ENCODE peak calls at places on chromosome 7, in six cellular contexts. T is spleen, J is Panc1, S is transverse colon, A is breast epithelium, V is GM23338. N is an unnamed sample.

GRCh38 chr7:106599343-106599698 is 61.6 kb downstream of the CCDC71L start:
- DNase-seq in T (no peak), J (no peak), S (peak; percentile 15), A (no peak), V (no peak), N (no peak)

GRCh38 chr7:123871998-123872867 is 27.3 kb downstream of the HYAL4 start:
- DNase-seq in T (peak; percentile 64), J (peak; percentile 55), S (peak; percentile 33), A (no peak), V (peak; percentile 80), N (no peak)

GRCh38 chr7:27714831-27715444 is 25.0 kb upstream of the TAX1BP1 start:
- DNase-seq in T (no peak), J (no peak), S (no peak), A (no peak), V (no peak), N (no peak)

GRCh38 chr7:11573128-11573527 is 258.9 kb downstream of the THSD7A start:
- DNase-seq in T (no peak), J (no peak), S (no peak), A (no peak), V (no peak), N (no peak)

GRCh38 chr7:157550300-157551275 is 213.8 kb downstream of the DNAJB6 start:
- DNase-seq in T (peak; percentile 68), J (no peak), S (no peak), A (peak; percentile 22), V (no peak), N (no peak)

GRCh38 chr7:149856583-149856982 is 17.2 kb upstream of the ATP6V0E2 start:
- DNase-seq in T (no peak), J (no peak), S (no peak), A (no peak), V (no peak), N (no peak)

GRCh38 chr7:30564243-30564892 is 30.3 kb upstream of the GARS1 start:
- DNase-seq in T (peak; percentile 88), J (peak; percentile 76), S (peak; percentile 84), A (peak; percentile 83), V (peak; percentile 94), N (peak; percentile 78)

GRCh38 chr7:150945853-150946825 is 32.0 kb downstream of the KCNH2 start:
- DNase-seq in T (peak; percentile 71), J (no peak), S (peak; percentile 51), A (peak; percentile 51), V (no peak), N (peak; percentile 58)

GRCh38 chr7:82234457-82235049 is 209.0 kb downstream of the CACNA2D1 start:
- DNase-seq in T (no peak), J (peak; percentile 20), S (no peak), A (no peak), V (peak; percentile 74), N (no peak)

GRCh38 chr7:93055543-93056107 is 62.2 kb downstream of the SAMD9 start:
- DNase-seq in T (no peak), J (peak; percentile 22), S (no peak), A (no peak), V (peak; percentile 66), N (no peak)

GRCh38 chr7:111438369-111439289 is 123.7 kb downstream of the IMMP2L start:
- DNase-seq in T (no peak), J (no peak), S (no peak), A (no peak), V (no peak), N (no peak)

GRCh38 chr7:150383710-150384397 is 4.7 kb downstream of the ZNF775 start:
- DNase-seq in T (no peak), J (no peak), S (peak; percentile 87), A (no peak), V (peak; percentile 97), N (peak; percentile 74)

GRCh38 chr7:132203021-132203420 is 373.2 kb downstream of the PLXNA4 start:
- DNase-seq in T (no peak), J (no peak), S (no peak), A (no peak), V (no peak), N (no peak)

GRCh38 chr7:156049366-156049765 is 237.1 kb upstream of the SHH start:
- DNase-seq in T (no peak), J (no peak), S (no peak), A (no peak), V (no peak), N (peak; percentile 37)

GRCh38 chr7:20407585-20408466 is 77.1 kb downstream of the ITGB8 start:
- DNase-seq in T (no peak), J (no peak), S (no peak), A (no peak), V (no peak), N (no peak)

GRCh38 chr7:89837515-89837914 is 316.8 kb upstream of the STEAP1 start:
- DNase-seq in T (no peak), J (no peak), S (no peak), A (no peak), V (no peak), N (no peak)

GRCh38 chr7:171364-171904 is 20.9 kb upstream of the FAM20C start:
- DNase-seq in T (no peak), J (no peak), S (no peak), A (no peak), V (peak; percentile 37), N (peak; percentile 76)

DNA sequence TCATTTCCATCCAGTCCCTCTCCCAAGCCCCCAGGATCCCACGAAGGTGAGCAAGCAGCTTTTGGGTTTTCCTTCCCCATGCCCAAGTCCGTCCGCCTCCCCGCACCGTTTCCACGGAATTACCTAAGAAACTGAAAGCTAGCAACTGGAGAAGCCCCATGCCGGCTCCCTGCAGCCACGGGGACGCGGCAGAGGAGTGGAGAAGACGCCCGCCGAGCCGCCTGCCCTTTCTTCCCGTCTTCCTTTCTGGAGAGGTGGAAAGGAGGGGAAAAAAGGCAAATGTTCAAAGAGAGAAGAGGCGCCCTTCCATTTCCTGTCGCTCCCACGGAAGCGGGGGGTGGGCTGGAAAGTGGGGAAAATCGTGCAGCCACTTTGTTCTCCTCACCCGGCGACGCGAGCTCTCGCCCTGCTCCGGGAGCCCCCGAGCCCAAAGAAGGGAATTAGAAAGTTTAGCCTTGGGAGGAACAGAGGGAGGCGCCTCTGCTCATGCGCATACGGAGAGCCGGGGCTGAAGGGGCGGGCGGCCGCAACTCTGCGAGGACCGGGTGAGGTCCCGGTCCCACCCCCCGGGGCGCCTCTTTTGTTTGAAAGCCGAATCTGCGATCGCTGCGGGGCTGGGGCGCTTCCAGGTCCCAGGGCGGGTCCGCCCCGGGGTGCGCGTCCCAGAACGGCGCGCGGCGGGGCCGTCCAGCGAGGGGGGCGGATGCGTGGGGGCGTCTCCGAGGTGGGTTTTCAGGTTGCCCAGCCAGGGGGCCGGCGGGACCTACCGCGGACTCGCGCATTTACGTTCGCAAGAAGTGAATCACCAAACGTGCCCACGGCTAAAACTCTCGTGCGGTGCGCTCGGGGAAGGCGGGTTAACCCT is at the start of gene LAMB1:
- DNase-seq in T (peak; percentile 72), J (no peak), S (peak; percentile 80), A (no peak), V (peak; percentile 87), N (peak; percentile 90)
- TF ChIP-seq POLR2AphosphoS5 in T (peak; percentile 74), J (peak; percentile 85), S (peak; percentile 58), A (peak; percentile 50), V (peak; percentile 58), N (peak; percentile 27)

GRCh38 chr7:2738110-2738509 is 50.1 kb downstream of the AMZ1 start:
- DNase-seq in T (peak; percentile 70), J (no peak), S (peak; percentile 41), A (no peak), V (no peak), N (no peak)
- TF ChIP-seq POLR2AphosphoS5 in T (no peak), J (no peak), S (peak; percentile 35), A (no peak), V (no peak), N (peak; percentile 27)

GRCh38 chr7:43834463-43835251 is 34.7 kb downstream of the MRPS24 start:
- DNase-seq in T (no peak), J (no peak), S (no peak), A (no peak), V (no peak), N (no peak)
- TF ChIP-seq POLR2AphosphoS5 in T (no peak), J (no peak), S (no peak), A (no peak), V (no peak), N (no peak)

GRCh38 chr7:73718905-73719805 is at the start of gene STX1A:
- DNase-seq in T (peak; percentile 93), J (no peak), S (peak; percentile 76), A (no peak), V (peak; percentile 82), N (peak; percentile 67)
- TF ChIP-seq POLR2AphosphoS5 in T (no peak), J (peak; percentile 66), S (no peak), A (no peak), V (peak; percentile 43), N (no peak)

GRCh38 chr7:25949672-25950487 is 202.1 kb upstream of the NFE2L3 start:
- DNase-seq in T (no peak), J (no peak), S (peak; percentile 65), A (no peak), V (peak; percentile 62), N (peak; percentile 76)

GRCh38 chr7:25952277-25953057 is 199.5 kb upstream of the NFE2L3 start:
- DNase-seq in T (no peak), J (no peak), S (no peak), A (no peak), V (peak; percentile 37), N (peak; percentile 31)

GRCh38 chr7:25950488-25951413 is 201.2 kb upstream of the NFE2L3 start:
- DNase-seq in T (peak; percentile 95), J (no peak), S (peak; percentile 96), A (peak; percentile 94), V (peak; percentile 97), N (peak; percentile 96)

GRCh38 chr7:25953859-25954258 is 198.1 kb upstream of the NFE2L3 start:
- DNase-seq in T (no peak), J (no peak), S (no peak), A (no peak), V (no peak), N (no peak)

GRCh38 chr7:25951414-25952276 is 200.4 kb upstream of the NFE2L3 start:
- DNase-seq in T (no peak), J (no peak), S (no peak), A (no peak), V (peak; percentile 44), N (no peak)
- TF ChIP-seq POLR2AphosphoS5 in T (peak; percentile 76), J (no peak), S (peak; percentile 96), A (peak; percentile 40), V (peak; percentile 70), N (peak; percentile 63)

DNA sequence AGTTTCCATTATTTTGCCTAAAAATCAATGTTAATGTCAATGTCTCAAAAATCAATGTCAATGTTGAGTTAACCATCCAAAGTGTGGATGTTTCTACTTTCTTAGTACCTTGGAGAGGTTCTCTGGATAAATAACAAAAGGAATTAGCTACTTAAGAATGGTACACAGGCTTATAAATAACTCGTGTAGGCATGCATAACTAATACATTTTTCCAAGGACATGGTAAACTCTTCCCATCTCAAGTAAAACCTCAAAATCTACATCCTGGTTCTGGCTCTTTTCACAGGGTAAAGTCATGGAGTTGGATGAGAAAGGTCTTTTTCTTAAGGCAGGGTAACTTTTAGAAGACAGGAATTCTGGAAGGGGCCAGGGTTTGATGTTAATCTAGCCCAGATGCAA is 59.9 kb downstream of the CAV1 start:
- DNase-seq in T (no peak), J (no peak), S (no peak), A (no peak), V (no peak), N (no peak)
- TF ChIP-seq POLR2AphosphoS5 in T (no peak), J (no peak), S (no peak), A (no peak), V (no peak), N (no peak)

DNA sequence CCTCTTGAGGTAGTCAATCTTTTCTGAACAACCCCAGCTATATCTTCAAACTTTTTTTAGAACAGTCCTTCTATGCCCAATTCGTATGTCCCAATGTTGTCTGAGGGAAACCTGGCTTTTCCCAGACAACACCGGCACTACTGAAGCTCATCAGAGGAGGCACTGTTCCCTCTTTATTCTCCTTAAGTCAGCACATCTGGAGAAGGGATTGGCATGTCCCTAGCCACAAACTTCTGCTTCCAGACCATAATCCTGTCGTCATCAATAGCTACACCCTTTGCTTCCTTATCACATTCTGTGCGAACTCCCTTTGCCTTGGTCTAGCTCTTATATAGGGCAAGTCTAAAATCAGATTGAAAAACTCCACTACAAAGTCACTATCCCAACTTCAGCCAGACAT is 22.9 kb downstream of the PON3 start:
- DNase-seq in T (no peak), J (no peak), S (no peak), A (no peak), V (no peak), N (no peak)
- TF ChIP-seq POLR2AphosphoS5 in T (no peak), J (no peak), S (no peak), A (no peak), V (no peak), N (no peak)